ENCODE peak calls at places on chromosomes 16 and 17, in six cellular contexts. One of them, this sample, is unnamed.

GRCh38 chr17:62732125-62732524 is 76.0 kb downstream of the MARCHF10 start:
- DNase-seq in H1: no peak
- DNase-seq in trophoblast cell: no peak
- DNase-seq in neuronal stem cell: no peak
- DNase-seq in mesenchymal stem cell: no peak
- DNase-seq in IMR-90: no peak
- DNase-seq in this sample: no peak

GRCh38 chr16:67169642-67170167 is 633 bp upstream of the NOL3 start:
- DNase-seq in neuronal stem cell: no peak
- DNase-seq in H1: no peak
- DNase-seq in IMR-90: no peak
- DNase-seq in trophoblast cell: peak
- DNase-seq in mesenchymal stem cell: peak
- DNase-seq in this sample: peak

GRCh38 chr17:34672176-34672785 is 92.9 kb downstream of the TMEM132E start:
- DNase-seq in neuronal stem cell: no peak
- DNase-seq in H1: no peak
- DNase-seq in mesenchymal stem cell: no peak
- DNase-seq in IMR-90: no peak
- DNase-seq in trophoblast cell: no peak
- DNase-seq in this sample: no peak

GRCh38 chr17:83151056-83151441 is 71.6 kb downstream of the METRNL start:
- DNase-seq in mesenchymal stem cell: no peak
- DNase-seq in neuronal stem cell: no peak
- DNase-seq in H1: no peak
- DNase-seq in IMR-90: no peak
- DNase-seq in trophoblast cell: no peak
- DNase-seq in this sample: no peak

GRCh38 chr17:33438578-33438977 is 145.5 kb upstream of the ASIC2 start:
- DNase-seq in neuronal stem cell: no peak
- DNase-seq in H1: no peak
- DNase-seq in mesenchymal stem cell: no peak
- DNase-seq in IMR-90: no peak
- DNase-seq in trophoblast cell: no peak
- DNase-seq in this sample: no peak

GRCh38 chr17:9142772-9143494 is 121.6 kb downstream of the NTN1 start:
- DNase-seq in mesenchymal stem cell: no peak
- DNase-seq in trophoblast cell: no peak
- DNase-seq in neuronal stem cell: no peak
- DNase-seq in H1: no peak
- DNase-seq in IMR-90: no peak
- DNase-seq in this sample: no peak

GRCh38 chr16:1772362-1772907 is at the start of gene EME2:
- DNase-seq in trophoblast cell: peak
- DNase-seq in IMR-90: peak
- DNase-seq in H1: no peak
- DNase-seq in neuronal stem cell: peak
- DNase-seq in mesenchymal stem cell: peak
- DNase-seq in this sample: no peak

GRCh38 chr16:17027488-17028129 is 443.2 kb downstream of the XYLT1 start:
- DNase-seq in H1: no peak
- DNase-seq in neuronal stem cell: no peak
- DNase-seq in trophoblast cell: no peak
- DNase-seq in IMR-90: no peak
- DNase-seq in mesenchymal stem cell: no peak
- DNase-seq in this sample: no peak

GRCh38 chr17:67377727-67378443 is 804 bp downstream of the PITPNC1 start:
- DNase-seq in trophoblast cell: peak
- DNase-seq in neuronal stem cell: peak
- DNase-seq in IMR-90: peak
- DNase-seq in mesenchymal stem cell: peak
- DNase-seq in H1: no peak
- DNase-seq in this sample: peak

GRCh38 chr17:1398028-1398427 is 2.0 kb downstream of the YWHAE start:
- DNase-seq in H1: no peak
- DNase-seq in neuronal stem cell: no peak
- DNase-seq in mesenchymal stem cell: no peak
- DNase-seq in trophoblast cell: no peak
- DNase-seq in IMR-90: peak
- DNase-seq in this sample: no peak

GRCh38 chr17:1402268-1402598 is 2.2 kb upstream of the YWHAE start:
- DNase-seq in H1: no peak
- DNase-seq in trophoblast cell: no peak
- DNase-seq in neuronal stem cell: no peak
- DNase-seq in IMR-90: no peak
- DNase-seq in mesenchymal stem cell: no peak
- DNase-seq in this sample: no peak

GRCh38 chr17:1399366-1399678 is 700 bp downstream of the YWHAE start:
- DNase-seq in IMR-90: no peak
- DNase-seq in H1: no peak
- DNase-seq in mesenchymal stem cell: no peak
- DNase-seq in neuronal stem cell: no peak
- DNase-seq in trophoblast cell: no peak
- DNase-seq in this sample: no peak

GRCh38 chr17:1398900-1399299 is 1.1 kb downstream of the YWHAE start:
- DNase-seq in H1: no peak
- DNase-seq in IMR-90: peak
- DNase-seq in trophoblast cell: peak
- DNase-seq in neuronal stem cell: no peak
- DNase-seq in mesenchymal stem cell: peak
- DNase-seq in this sample: no peak

GRCh38 chr17:1399679-1400512 is at the start of gene YWHAE:
- DNase-seq in IMR-90: peak
- DNase-seq in neuronal stem cell: peak
- DNase-seq in trophoblast cell: peak
- DNase-seq in H1: peak
- DNase-seq in mesenchymal stem cell: peak
- DNase-seq in this sample: peak
- H2BK5ac ChIP-seq in IMR-90: peak
- H2BK5ac ChIP-seq in neuronal stem cell: peak
- H2BK5ac ChIP-seq in trophoblast cell: peak
- H2BK5ac ChIP-seq in H1: peak
- H2BK5ac ChIP-seq in mesenchymal stem cell: peak
- H2BK5ac ChIP-seq in this sample: peak

DNA sequence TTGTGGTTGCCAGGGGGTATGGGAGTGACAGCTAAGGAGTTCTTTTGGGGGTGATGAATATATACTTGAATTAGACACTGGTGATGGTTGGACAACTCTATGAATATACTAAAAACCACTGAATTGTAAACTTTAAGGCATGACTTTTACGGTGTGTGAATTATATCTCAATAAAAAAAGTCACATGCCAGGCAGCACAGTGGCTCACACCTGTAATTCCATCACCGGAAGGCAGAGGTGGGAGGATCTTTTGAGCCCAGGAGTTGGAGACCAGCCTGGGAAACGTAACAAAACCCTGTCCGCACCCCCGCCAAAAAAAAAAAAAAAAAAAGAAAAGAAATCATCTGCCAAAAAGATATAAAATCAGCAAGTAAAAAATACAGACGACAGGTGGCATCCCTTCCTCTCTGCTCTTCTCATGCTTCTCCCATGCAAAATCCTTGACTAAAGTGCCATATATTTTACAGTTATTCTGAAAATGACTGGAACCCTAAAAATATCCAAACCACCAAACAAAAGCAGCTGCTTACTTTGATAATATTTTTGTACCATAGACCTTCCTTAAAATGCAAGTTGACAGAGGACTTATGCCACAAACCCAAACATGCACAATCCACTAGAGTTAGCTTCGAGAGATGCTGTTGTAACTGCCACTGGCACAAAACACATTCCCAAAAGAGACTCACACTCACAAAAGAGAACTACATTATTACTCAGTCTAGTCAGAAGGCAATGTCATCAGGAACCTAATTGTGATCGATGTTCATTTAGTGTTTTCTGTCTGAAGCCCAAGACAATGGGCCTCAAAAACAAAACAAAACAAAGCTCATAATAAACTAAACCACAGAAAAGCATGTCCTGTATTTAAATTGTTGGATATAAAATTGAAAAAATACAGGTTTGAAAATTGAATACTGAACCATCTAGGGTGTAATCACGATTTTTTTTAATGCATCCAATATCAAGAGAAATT is 2.5 kb downstream of the CRLF3 start:
- DNase-seq in trophoblast cell: no peak
- DNase-seq in neuronal stem cell: no peak
- DNase-seq in IMR-90: no peak
- DNase-seq in H1: no peak
- DNase-seq in mesenchymal stem cell: no peak
- DNase-seq in this sample: peak
- H3K4me3 ChIP-seq in trophoblast cell: no peak
- H3K4me3 ChIP-seq in neuronal stem cell: no peak
- H3K4me3 ChIP-seq in IMR-90: no peak
- H3K4me3 ChIP-seq in H1: no peak
- H3K4me3 ChIP-seq in mesenchymal stem cell: no peak
- H3K4me3 ChIP-seq in this sample: no peak

GRCh38 chr17:75785770-75786538 is 1.3 kb downstream of the UNK start:
- DNase-seq in neuronal stem cell: no peak
- DNase-seq in IMR-90: peak
- DNase-seq in trophoblast cell: peak
- DNase-seq in H1: no peak
- DNase-seq in mesenchymal stem cell: peak
- DNase-seq in this sample: no peak
- H2BK5ac ChIP-seq in neuronal stem cell: no peak
- H2BK5ac ChIP-seq in IMR-90: peak
- H2BK5ac ChIP-seq in trophoblast cell: peak
- H2BK5ac ChIP-seq in H1: peak
- H2BK5ac ChIP-seq in mesenchymal stem cell: no peak
- H2BK5ac ChIP-seq in this sample: no peak

GRCh38 chr16:58126451-58126968 is 2.7 kb downstream of the CFAP20 start:
- DNase-seq in trophoblast cell: no peak
- DNase-seq in H1: no peak
- DNase-seq in mesenchymal stem cell: no peak
- DNase-seq in neuronal stem cell: no peak
- DNase-seq in IMR-90: no peak
- DNase-seq in this sample: no peak

GRCh38 chr16:58127634-58128033 is 1.5 kb downstream of the CFAP20 start:
- DNase-seq in IMR-90: no peak
- DNase-seq in neuronal stem cell: no peak
- DNase-seq in H1: no peak
- DNase-seq in trophoblast cell: no peak
- DNase-seq in mesenchymal stem cell: peak
- DNase-seq in this sample: no peak

GRCh38 chr16:58125781-58126335 is 3.3 kb downstream of the CFAP20 start:
- DNase-seq in trophoblast cell: peak
- DNase-seq in H1: no peak
- DNase-seq in neuronal stem cell: no peak
- DNase-seq in mesenchymal stem cell: peak
- DNase-seq in IMR-90: no peak
- DNase-seq in this sample: peak

GRCh38 chr16:58128181-58128631 is 975 bp downstream of the CFAP20 start:
- DNase-seq in mesenchymal stem cell: no peak
- DNase-seq in trophoblast cell: no peak
- DNase-seq in neuronal stem cell: no peak
- DNase-seq in H1: no peak
- DNase-seq in IMR-90: no peak
- DNase-seq in this sample: no peak

DNA sequence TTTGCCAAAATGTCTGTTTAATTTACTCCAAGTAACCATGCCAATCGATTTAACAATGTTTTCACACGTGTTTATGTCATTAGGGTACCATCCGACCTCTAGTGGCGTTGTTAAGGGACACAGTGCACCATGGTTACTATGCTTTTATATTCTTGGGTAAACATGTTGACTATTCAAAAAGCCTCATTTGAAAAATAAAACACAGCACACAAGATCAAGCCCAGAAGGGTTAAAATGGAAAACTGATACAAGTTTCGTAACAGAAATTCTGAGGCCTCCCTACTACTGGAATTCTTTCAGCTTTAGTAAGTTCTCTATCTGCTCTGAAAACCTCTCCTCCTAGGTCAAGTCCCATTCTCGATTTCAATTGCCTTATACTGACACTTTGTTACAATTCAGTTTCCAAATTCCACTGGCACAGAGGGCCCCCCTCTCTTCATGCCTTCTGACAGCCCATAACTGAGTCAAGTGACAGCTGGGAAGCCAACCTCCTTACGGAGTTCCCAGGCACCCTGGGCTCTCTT is 2.1 kb downstream of the CFAP20 start:
- DNase-seq in IMR-90: peak
- DNase-seq in neuronal stem cell: no peak
- DNase-seq in trophoblast cell: peak
- DNase-seq in mesenchymal stem cell: peak
- DNase-seq in H1: no peak
- DNase-seq in this sample: peak
- H3K4me3 ChIP-seq in IMR-90: peak
- H3K4me3 ChIP-seq in neuronal stem cell: peak
- H3K4me3 ChIP-seq in trophoblast cell: no peak
- H3K4me3 ChIP-seq in mesenchymal stem cell: peak
- H3K4me3 ChIP-seq in H1: no peak
- H3K4me3 ChIP-seq in this sample: no peak

GRCh38 chr17:75665981-75666380 is 973 bp downstream of the RECQL5 start:
- DNase-seq in IMR-90: no peak
- DNase-seq in mesenchymal stem cell: no peak
- DNase-seq in trophoblast cell: no peak
- DNase-seq in H1: no peak
- DNase-seq in neuronal stem cell: no peak
- DNase-seq in this sample: no peak

GRCh38 chr17:75668489-75668888 is 1.4 kb downstream of the SAP30BP start:
- DNase-seq in trophoblast cell: no peak
- DNase-seq in IMR-90: no peak
- DNase-seq in H1: no peak
- DNase-seq in mesenchymal stem cell: no peak
- DNase-seq in neuronal stem cell: no peak
- DNase-seq in this sample: no peak

GRCh38 chr17:75666959-75667790 is at the start of the genes RECQL5 and SAP30BP:
- DNase-seq in neuronal stem cell: peak
- DNase-seq in mesenchymal stem cell: peak
- DNase-seq in H1: peak
- DNase-seq in trophoblast cell: peak
- DNase-seq in IMR-90: peak
- DNase-seq in this sample: peak

GRCh38 chr17:75670868-75671267 is 3.7 kb downstream of the SAP30BP start:
- DNase-seq in H1: no peak
- DNase-seq in mesenchymal stem cell: no peak
- DNase-seq in neuronal stem cell: no peak
- DNase-seq in trophoblast cell: peak
- DNase-seq in IMR-90: no peak
- DNase-seq in this sample: no peak

DNA sequence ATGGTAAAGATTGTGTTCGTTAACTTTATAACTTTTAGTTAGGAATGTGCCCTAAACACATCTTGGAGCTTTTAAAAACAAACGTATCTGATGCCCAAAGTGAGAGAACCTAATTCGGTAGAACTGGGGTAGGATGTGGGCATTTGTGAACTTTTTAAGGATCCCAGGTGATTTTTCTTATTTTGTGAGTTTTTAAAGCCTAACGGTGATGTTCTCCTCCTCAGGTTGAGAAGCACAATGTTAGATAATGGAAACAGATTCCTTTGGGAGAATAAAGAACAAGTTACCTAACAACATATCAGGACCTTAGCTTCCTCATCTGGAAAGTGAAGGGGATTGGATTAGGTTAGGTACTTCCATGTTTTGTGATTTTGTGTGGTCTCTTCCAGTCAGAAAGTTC is 687 bp downstream of the SAP30BP start:
- DNase-seq in H1: no peak
- DNase-seq in IMR-90: no peak
- DNase-seq in mesenchymal stem cell: no peak
- DNase-seq in neuronal stem cell: no peak
- DNase-seq in trophoblast cell: no peak
- DNase-seq in this sample: no peak
- H2BK5ac ChIP-seq in H1: peak
- H2BK5ac ChIP-seq in IMR-90: peak
- H2BK5ac ChIP-seq in mesenchymal stem cell: no peak
- H2BK5ac ChIP-seq in neuronal stem cell: no peak
- H2BK5ac ChIP-seq in trophoblast cell: no peak
- H2BK5ac ChIP-seq in this sample: no peak